ENCODE peak calls at places on chromosomes 2 and 18, in nine cellular contexts. One of them, this sample, is unnamed.

GRCh38 chr2:222798528-222798927 is 62.3 kb upstream of the ACSL3 start:
- DNase-seq in uterus: no peak
- DNase-seq in body of pancreas: no peak
- DNase-seq in right lobe of liver: no peak
- DNase-seq in A549: no peak
- DNase-seq in IMR-90: no peak
- DNase-seq in Peyer's patch: no peak
- DNase-seq in H1: no peak
- DNase-seq in suprapubic skin: no peak
- DNase-seq in this sample: no peak

GRCh38 chr2:231800493-231801091 is 14.3 kb downstream of the COPS7B start:
- DNase-seq in uterus: no peak
- DNase-seq in body of pancreas: peak
- DNase-seq in right lobe of liver: peak
- DNase-seq in A549: peak
- DNase-seq in IMR-90: peak
- DNase-seq in Peyer's patch: peak
- DNase-seq in H1: peak
- DNase-seq in suprapubic skin: no peak
- DNase-seq in this sample: no peak

GRCh38 chr2:222315443-222316121 is 16.8 kb upstream of the PAX3 start:
- DNase-seq in uterus: no peak
- DNase-seq in body of pancreas: no peak
- DNase-seq in right lobe of liver: no peak
- DNase-seq in A549: no peak
- DNase-seq in IMR-90: no peak
- DNase-seq in Peyer's patch: no peak
- DNase-seq in H1: peak
- DNase-seq in suprapubic skin: no peak
- DNase-seq in this sample: no peak

GRCh38 chr2:241224068-241224850 is 35.8 kb downstream of the ANO7 start:
- DNase-seq in uterus: no peak
- DNase-seq in body of pancreas: no peak
- DNase-seq in right lobe of liver: peak
- DNase-seq in A549: no peak
- DNase-seq in IMR-90: peak
- DNase-seq in Peyer's patch: no peak
- DNase-seq in H1: no peak
- DNase-seq in suprapubic skin: no peak
- DNase-seq in this sample: no peak

GRCh38 chr2:26861610-26862224 is 13.8 kb downstream of the DPYSL5 start:
- DNase-seq in uterus: no peak
- DNase-seq in body of pancreas: no peak
- DNase-seq in right lobe of liver: no peak
- DNase-seq in A549: no peak
- DNase-seq in IMR-90: no peak
- DNase-seq in Peyer's patch: no peak
- DNase-seq in H1: peak
- DNase-seq in suprapubic skin: no peak
- DNase-seq in this sample: no peak

GRCh38 chr2:69081001-69081400 is 68.0 kb downstream of the ANTXR1 start:
- DNase-seq in uterus: no peak
- DNase-seq in body of pancreas: no peak
- DNase-seq in right lobe of liver: no peak
- DNase-seq in A549: no peak
- DNase-seq in IMR-90: no peak
- DNase-seq in Peyer's patch: no peak
- DNase-seq in H1: no peak
- DNase-seq in suprapubic skin: no peak
- DNase-seq in this sample: no peak

GRCh38 chr2:235521844-235522243 is 28.0 kb downstream of the AGAP1 start:
- DNase-seq in uterus: no peak
- DNase-seq in body of pancreas: no peak
- DNase-seq in right lobe of liver: no peak
- DNase-seq in A549: no peak
- DNase-seq in IMR-90: no peak
- DNase-seq in Peyer's patch: peak
- DNase-seq in H1: no peak
- DNase-seq in suprapubic skin: no peak
- DNase-seq in this sample: no peak

GRCh38 chr2:31277621-31278020 is 43.7 kb downstream of the EHD3 start:
- DNase-seq in uterus: no peak
- DNase-seq in body of pancreas: no peak
- DNase-seq in right lobe of liver: no peak
- DNase-seq in A549: no peak
- DNase-seq in IMR-90: no peak
- DNase-seq in Peyer's patch: no peak
- DNase-seq in H1: no peak
- DNase-seq in suprapubic skin: no peak
- DNase-seq in this sample: no peak

GRCh38 chr18:55054591-55054990 is 95.3 kb upstream of the CCDC68 start:
- DNase-seq in uterus: no peak
- DNase-seq in body of pancreas: no peak
- DNase-seq in right lobe of liver: no peak
- DNase-seq in A549: no peak
- DNase-seq in IMR-90: no peak
- DNase-seq in Peyer's patch: no peak
- DNase-seq in H1: no peak
- DNase-seq in suprapubic skin: no peak
- DNase-seq in this sample: no peak

GRCh38 chr2:72210470-72210869 is 62.8 kb upstream of the CYP26B1 start:
- DNase-seq in uterus: no peak
- DNase-seq in body of pancreas: no peak
- DNase-seq in right lobe of liver: no peak
- DNase-seq in A549: peak
- DNase-seq in IMR-90: no peak
- DNase-seq in Peyer's patch: no peak
- DNase-seq in H1: no peak
- DNase-seq in suprapubic skin: no peak
- DNase-seq in this sample: no peak

GRCh38 chr2:54924121-54924520 is 126.1 kb downstream of the RTN4 start:
- DNase-seq in uterus: no peak
- DNase-seq in body of pancreas: no peak
- DNase-seq in right lobe of liver: no peak
- DNase-seq in A549: no peak
- DNase-seq in IMR-90: no peak
- DNase-seq in Peyer's patch: no peak
- DNase-seq in H1: no peak
- DNase-seq in suprapubic skin: no peak
- DNase-seq in this sample: no peak

GRCh38 chr2:196331143-196331542 is 159.8 kb upstream of the STK17B start:
- DNase-seq in uterus: no peak
- DNase-seq in body of pancreas: no peak
- DNase-seq in right lobe of liver: no peak
- DNase-seq in A549: peak
- DNase-seq in IMR-90: peak
- DNase-seq in Peyer's patch: peak
- DNase-seq in H1: no peak
- DNase-seq in suprapubic skin: no peak
- DNase-seq in this sample: no peak

GRCh38 chr2:159921752-159922404 is 123.9 kb upstream of the CD302 start:
- DNase-seq in uterus: peak
- DNase-seq in body of pancreas: peak
- DNase-seq in right lobe of liver: peak
- DNase-seq in A549: peak
- DNase-seq in IMR-90: peak
- DNase-seq in Peyer's patch: peak
- DNase-seq in H1: peak
- DNase-seq in suprapubic skin: peak
- DNase-seq in this sample: peak
- TF ChIP-seq POLR2A in uterus: no peak
- TF ChIP-seq POLR2A in body of pancreas: no peak
- TF ChIP-seq POLR2A in right lobe of liver: no peak
- TF ChIP-seq POLR2A in A549: no peak
- TF ChIP-seq POLR2A in IMR-90: no peak
- TF ChIP-seq POLR2A in Peyer's patch: no peak
- TF ChIP-seq POLR2A in H1: no peak
- TF ChIP-seq POLR2A in suprapubic skin: no peak
- TF ChIP-seq POLR2A in this sample: no peak

GRCh38 chr2:38529208-38529607 is 73.5 kb downstream of the HNRNPLL start:
- DNase-seq in uterus: no peak
- DNase-seq in body of pancreas: no peak
- DNase-seq in right lobe of liver: no peak
- DNase-seq in A549: no peak
- DNase-seq in IMR-90: no peak
- DNase-seq in Peyer's patch: no peak
- DNase-seq in H1: no peak
- DNase-seq in suprapubic skin: no peak
- DNase-seq in this sample: no peak

GRCh38 chr2:38526195-38526594 is 76.5 kb downstream of the HNRNPLL start:
- DNase-seq in uterus: no peak
- DNase-seq in body of pancreas: no peak
- DNase-seq in right lobe of liver: no peak
- DNase-seq in A549: no peak
- DNase-seq in IMR-90: peak
- DNase-seq in Peyer's patch: no peak
- DNase-seq in H1: no peak
- DNase-seq in suprapubic skin: no peak
- DNase-seq in this sample: no peak

GRCh38 chr2:38524580-38524979 is 78.1 kb downstream of the HNRNPLL start:
- DNase-seq in uterus: no peak
- DNase-seq in body of pancreas: no peak
- DNase-seq in right lobe of liver: no peak
- DNase-seq in A549: no peak
- DNase-seq in IMR-90: no peak
- DNase-seq in Peyer's patch: no peak
- DNase-seq in H1: no peak
- DNase-seq in suprapubic skin: no peak
- DNase-seq in this sample: no peak

GRCh38 chr2:38527338-38528007 is 75.3 kb downstream of the HNRNPLL start:
- DNase-seq in uterus: no peak
- DNase-seq in body of pancreas: no peak
- DNase-seq in right lobe of liver: no peak
- DNase-seq in A549: no peak
- DNase-seq in IMR-90: no peak
- DNase-seq in Peyer's patch: no peak
- DNase-seq in H1: no peak
- DNase-seq in suprapubic skin: no peak
- DNase-seq in this sample: no peak

DNA sequence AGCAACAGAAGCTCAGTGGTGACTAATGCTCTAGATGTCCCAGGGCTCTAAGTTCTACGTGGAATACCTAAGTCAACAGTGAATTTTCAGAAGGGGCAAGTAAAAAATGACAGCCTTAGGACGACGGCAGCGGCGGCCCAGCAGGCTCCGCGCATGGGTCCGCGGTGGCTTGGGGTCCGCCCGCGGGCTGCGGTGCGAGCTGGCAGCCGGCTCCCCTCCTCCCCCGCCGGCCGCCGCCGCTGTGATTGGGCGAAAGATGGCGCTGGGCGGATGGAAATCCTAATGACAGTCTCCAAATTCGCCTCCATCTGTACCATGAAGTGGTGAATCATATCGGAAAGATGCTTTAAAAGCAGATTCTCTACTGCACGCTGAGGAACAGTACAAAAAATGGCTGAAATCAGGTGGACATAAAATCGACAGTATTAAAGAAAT is 74.7 kb downstream of the HNRNPLL start:
- DNase-seq in uterus: no peak
- DNase-seq in body of pancreas: no peak
- DNase-seq in right lobe of liver: no peak
- DNase-seq in A549: peak
- DNase-seq in IMR-90: peak
- DNase-seq in Peyer's patch: no peak
- DNase-seq in H1: peak
- DNase-seq in suprapubic skin: no peak
- DNase-seq in this sample: no peak
- H3K4me3 ChIP-seq in uterus: peak
- H3K4me3 ChIP-seq in body of pancreas: no peak
- H3K4me3 ChIP-seq in right lobe of liver: peak
- H3K4me3 ChIP-seq in A549: peak
- H3K4me3 ChIP-seq in IMR-90: peak
- H3K4me3 ChIP-seq in Peyer's patch: peak
- H3K4me3 ChIP-seq in H1: peak
- H3K4me3 ChIP-seq in suprapubic skin: peak
- H3K4me3 ChIP-seq in this sample: peak

DNA sequence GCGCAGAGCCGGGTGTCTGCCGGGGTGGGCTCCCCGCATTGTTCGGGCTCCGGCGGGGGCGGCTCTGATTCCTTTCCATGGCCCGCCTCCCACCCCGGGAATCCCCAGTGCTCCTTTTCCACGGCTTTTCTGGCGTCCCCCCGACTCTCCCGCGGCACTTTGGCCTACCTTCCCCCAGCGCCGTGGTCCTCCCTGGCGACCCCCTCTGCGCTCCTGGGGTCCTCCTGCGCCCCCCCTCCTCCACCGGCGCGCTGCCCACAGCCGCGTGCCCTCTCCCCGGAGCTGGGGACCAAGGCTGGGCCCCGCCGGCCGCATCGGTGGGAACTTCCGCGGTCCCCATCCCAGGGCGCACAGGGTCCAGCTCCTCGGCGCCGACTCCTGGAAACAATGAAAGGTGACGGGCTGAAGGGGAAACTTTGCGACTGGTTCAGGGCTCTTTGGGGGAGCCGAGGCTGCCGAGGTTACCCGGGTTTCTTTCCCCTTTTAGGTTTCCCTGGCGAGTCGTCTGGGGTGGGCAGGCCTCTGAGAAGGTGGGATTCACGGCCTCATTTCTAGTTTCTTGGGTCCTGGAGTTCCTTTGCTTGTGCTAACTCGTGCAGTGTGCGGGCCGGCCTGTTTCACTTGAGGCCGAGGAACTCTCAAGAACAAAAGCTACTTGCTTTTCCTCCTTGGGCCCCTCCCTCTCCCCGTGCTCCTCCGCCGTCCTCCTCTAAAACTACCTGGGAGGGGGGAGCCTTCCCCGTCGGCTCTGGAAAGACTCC is 2.2 kb downstream of the TGIF1 start:
- DNase-seq in uterus: peak
- DNase-seq in body of pancreas: peak
- DNase-seq in right lobe of liver: peak
- DNase-seq in A549: peak
- DNase-seq in IMR-90: peak
- DNase-seq in Peyer's patch: peak
- DNase-seq in H1: peak
- DNase-seq in suprapubic skin: peak
- DNase-seq in this sample: peak
- TF ChIP-seq POLR2A in uterus: peak
- TF ChIP-seq POLR2A in body of pancreas: peak
- TF ChIP-seq POLR2A in right lobe of liver: peak
- TF ChIP-seq POLR2A in A549: no peak
- TF ChIP-seq POLR2A in IMR-90: peak
- TF ChIP-seq POLR2A in Peyer's patch: peak
- TF ChIP-seq POLR2A in H1: peak
- TF ChIP-seq POLR2A in suprapubic skin: no peak
- TF ChIP-seq POLR2A in this sample: no peak

DNA sequence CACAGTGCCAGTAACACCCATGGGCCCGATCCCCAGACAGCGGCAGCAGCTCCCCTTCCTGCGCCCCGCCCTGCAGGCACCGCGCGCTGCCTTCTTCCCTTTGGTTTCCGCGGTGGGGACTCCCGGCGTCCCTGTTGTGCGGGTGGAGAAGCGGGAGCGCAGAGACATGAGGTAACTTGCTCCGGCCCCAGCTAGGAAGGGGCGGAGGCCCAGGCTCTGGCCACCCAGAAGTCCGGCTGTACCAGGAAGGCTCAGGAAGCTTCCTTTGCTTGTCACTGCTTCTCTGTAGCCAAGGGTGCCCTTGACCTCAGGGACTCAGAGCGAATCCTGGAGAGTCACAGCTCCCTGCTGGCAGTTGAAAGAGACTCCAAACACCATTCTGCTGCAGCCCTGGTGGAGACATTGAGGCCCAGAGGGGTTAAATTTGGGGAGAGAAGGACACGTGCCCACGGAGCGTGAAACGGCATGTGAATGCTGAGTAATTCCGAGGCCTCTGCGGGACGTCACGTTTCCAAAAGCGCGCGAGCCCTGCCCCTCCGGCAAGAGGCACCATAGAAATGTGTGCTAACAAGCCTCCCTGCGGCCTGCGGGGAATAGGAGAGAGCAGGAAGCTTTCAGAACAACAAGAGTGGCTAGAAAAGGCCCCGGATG is 6.7 kb upstream of the ADCY3 start:
- DNase-seq in uterus: peak
- DNase-seq in body of pancreas: no peak
- DNase-seq in right lobe of liver: peak
- DNase-seq in A549: no peak
- DNase-seq in IMR-90: no peak
- DNase-seq in Peyer's patch: peak
- DNase-seq in H1: peak
- DNase-seq in suprapubic skin: peak
- DNase-seq in this sample: peak
- H3K4me3 ChIP-seq in uterus: peak
- H3K4me3 ChIP-seq in body of pancreas: no peak
- H3K4me3 ChIP-seq in right lobe of liver: no peak
- H3K4me3 ChIP-seq in A549: no peak
- H3K4me3 ChIP-seq in IMR-90: no peak
- H3K4me3 ChIP-seq in Peyer's patch: peak
- H3K4me3 ChIP-seq in H1: peak
- H3K4me3 ChIP-seq in suprapubic skin: peak
- H3K4me3 ChIP-seq in this sample: no peak